ENCODE peak calls at places on chromosome 3, in seven cellular contexts. P is tibial artery, Y is mammary epithelial cell, L is uterus, Q is H1, R is GM23338, J is osteoblast. V is an unnamed sample. For H3K4me1, the result is how much of the 10 kb centered on the place peaks cover.

GRCh38 chr3:55868347-55868746 is 381.2 kb upstream of the WNT5A start:
- DNase-seq in P (no peak), Y (no peak), L (no peak), Q (no peak), R (peak), J (no peak), V (no peak)

GRCh38 chr3:27885641-27886040 is 163.5 kb upstream of the EOMES start:
- DNase-seq in P (no peak), Y (no peak), L (no peak), Q (no peak), R (peak), J (no peak), V (no peak)

GRCh38 chr3:154059798-154060197 is 61.4 kb upstream of the ARHGEF26 start:
- DNase-seq in P (no peak), Y (peak), L (no peak), Q (no peak), R (peak), J (no peak), V (no peak)

GRCh38 chr3:71723452-71724170 is 1.6 kb downstream of the EIF4E3 start:
- DNase-seq in P (no peak), Y (no peak), L (no peak), Q (no peak), R (no peak), J (no peak), V (no peak)

GRCh38 chr3:20322085-20322484 is 136.1 kb upstream of the SGO1 start:
- DNase-seq in P (no peak), Y (no peak), L (no peak), Q (no peak), R (no peak), J (no peak), V (no peak)

GRCh38 chr3:141386080-141386594 is 17.8 kb downstream of the ZBTB38 start:
- DNase-seq in P (no peak), Y (no peak), L (no peak), Q (no peak), R (no peak), J (no peak), V (no peak)

GRCh38 chr3:142850395-142851023 is 38.4 kb downstream of the PCOLCE2 start:
- DNase-seq in P (no peak), Y (peak), L (no peak), Q (no peak), R (no peak), J (peak), V (peak)

GRCh38 chr3:179108091-179108490 is 36.5 kb upstream of the ZMAT3 start:
- DNase-seq in P (no peak), Y (peak), L (no peak), Q (no peak), R (no peak), J (peak), V (no peak)

GRCh38 chr3:72065872-72066641 is 281.1 kb upstream of the PROK2 start:
- DNase-seq in P (no peak), Y (no peak), L (no peak), Q (no peak), R (no peak), J (no peak), V (no peak)

GRCh38 chr3:141860766-141861513 is 15.5 kb upstream of the ATP1B3 start:
- DNase-seq in P (no peak), Y (no peak), L (no peak), Q (no peak), R (no peak), J (peak), V (no peak)

GRCh38 chr3:144662729-144663128 is 691.1 kb downstream of the DIPK2A start:
- DNase-seq in P (no peak), Y (no peak), L (no peak), Q (no peak), R (no peak), J (no peak), V (no peak)

GRCh38 chr3:37986479-37987314 is 3.9 kb upstream of the VILL start:
- DNase-seq in P (no peak), Y (no peak), L (peak), Q (no peak), R (peak), J (peak), V (no peak)

GRCh38 chr3:112774293-112774926 is 72.3 kb downstream of the CD200R1L start:
- DNase-seq in P (no peak), Y (peak), L (no peak), Q (no peak), R (no peak), J (no peak), V (peak)

DNA sequence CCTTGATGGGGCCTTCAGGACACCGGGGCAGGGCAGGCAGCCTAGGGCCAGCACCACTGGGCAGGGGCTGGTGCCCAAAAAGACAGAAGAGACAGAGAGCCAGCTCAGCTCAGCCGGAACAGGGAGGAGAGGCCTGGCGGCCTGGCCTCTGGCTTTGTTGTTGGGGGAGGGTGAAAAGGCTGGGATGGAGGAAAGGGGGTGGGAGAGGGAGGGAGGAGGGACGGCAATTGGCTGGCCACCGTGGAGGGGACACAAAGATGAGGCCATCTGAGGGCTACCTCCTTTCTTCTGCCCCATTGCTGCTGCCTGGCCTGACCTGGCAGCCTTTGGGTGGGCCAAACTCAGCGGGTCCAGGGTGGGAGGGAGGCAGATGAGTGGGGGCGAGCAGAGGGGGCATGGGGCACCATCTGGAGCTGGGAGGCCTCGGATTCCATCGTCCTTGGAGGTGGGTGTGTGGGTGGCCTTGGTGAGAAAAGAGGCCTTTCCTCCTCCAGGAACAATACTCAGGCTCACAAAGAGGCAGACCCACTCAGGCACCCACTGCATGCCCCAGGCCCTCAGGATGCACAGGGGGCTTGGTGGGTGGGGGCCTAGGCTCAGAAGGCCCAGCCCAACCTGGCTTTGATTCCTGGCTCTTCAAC is 9.3 kb downstream of the EFCC1 start:
- DNase-seq in P (no peak), Y (no peak), L (no peak), Q (no peak), R (no peak), J (peak), V (no peak)
- H3K4me1 ChIP-seq in P (under half), Y (under half), L (under half), Q (under half), R (under half), J (under half), V (under half)

GRCh38 chr3:152258448-152259302 is 10.1 kb upstream of the MBNL1 start:
- DNase-seq in P (peak), Y (peak), L (peak), Q (no peak), R (no peak), J (peak), V (peak)

GRCh38 chr3:152255290-152255689 is 13.4 kb upstream of the MBNL1 start:
- DNase-seq in P (no peak), Y (no peak), L (no peak), Q (no peak), R (no peak), J (no peak), V (no peak)

GRCh38 chr3:152259480-152259879 is 9.2 kb upstream of the MBNL1 start:
- DNase-seq in P (no peak), Y (no peak), L (no peak), Q (no peak), R (no peak), J (no peak), V (no peak)

GRCh38 chr3:152257246-152258074 is 11.3 kb upstream of the MBNL1 start:
- DNase-seq in P (no peak), Y (peak), L (no peak), Q (no peak), R (no peak), J (no peak), V (no peak)

DNA sequence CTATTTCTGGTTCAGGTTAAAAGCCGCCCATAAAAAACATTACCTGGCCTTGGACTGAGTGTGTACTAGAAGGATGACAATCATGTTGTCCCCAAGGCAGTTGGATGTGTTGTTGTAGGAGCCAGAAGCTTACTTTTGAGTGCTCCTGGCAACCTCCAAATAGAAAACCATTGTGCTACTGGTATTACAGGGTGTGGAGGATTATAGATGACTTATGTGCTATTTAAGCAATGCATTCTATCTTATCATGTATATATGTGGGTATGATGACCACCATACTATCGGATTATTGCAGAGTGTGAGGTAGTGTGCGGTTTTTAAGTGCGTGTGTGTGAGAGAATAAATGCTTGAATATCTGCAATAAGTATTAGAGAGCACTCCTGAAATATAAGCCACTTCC is 11.9 kb upstream of the MBNL1 start:
- DNase-seq in P (no peak), Y (no peak), L (no peak), Q (no peak), R (no peak), J (no peak), V (no peak)
- H3K27ac ChIP-seq in P (peak), Y (no peak), L (peak), Q (no peak), R (no peak), J (peak), V (no peak)

DNA sequence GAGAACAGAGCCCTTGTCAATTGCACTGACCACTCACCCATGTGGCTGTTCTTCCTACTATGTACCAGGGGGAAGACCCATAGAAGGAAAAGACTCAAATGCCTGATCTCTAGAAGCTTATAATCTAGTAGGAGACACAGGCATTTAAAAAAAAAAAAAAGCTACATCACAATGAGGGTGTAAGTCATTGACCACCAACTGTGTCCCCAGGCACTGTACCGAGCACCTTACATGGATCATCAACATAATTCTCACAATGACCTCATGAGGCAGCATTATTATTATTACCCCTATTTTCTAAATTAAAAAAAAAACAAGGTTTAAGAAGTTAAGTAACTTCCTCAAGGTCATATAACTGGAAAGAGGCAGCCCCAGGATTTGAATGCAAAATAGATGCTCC is 247.4 kb downstream of the SHOX2 start:
- DNase-seq in P (no peak), Y (peak), L (no peak), Q (no peak), R (no peak), J (no peak), V (no peak)
- H3K4me1 ChIP-seq in P (under half), Y (under half), L (under half), Q (under half), R (under half), J (under half), V (under half)

GRCh38 chr3:64365877-64366276 is 140.6 kb upstream of the PRICKLE2 start:
- DNase-seq in P (no peak), Y (no peak), L (no peak), Q (no peak), R (no peak), J (no peak), V (no peak)

GRCh38 chr3:64363842-64364241 is 138.6 kb upstream of the PRICKLE2 start:
- DNase-seq in P (no peak), Y (no peak), L (no peak), Q (no peak), R (no peak), J (no peak), V (no peak)

DNA sequence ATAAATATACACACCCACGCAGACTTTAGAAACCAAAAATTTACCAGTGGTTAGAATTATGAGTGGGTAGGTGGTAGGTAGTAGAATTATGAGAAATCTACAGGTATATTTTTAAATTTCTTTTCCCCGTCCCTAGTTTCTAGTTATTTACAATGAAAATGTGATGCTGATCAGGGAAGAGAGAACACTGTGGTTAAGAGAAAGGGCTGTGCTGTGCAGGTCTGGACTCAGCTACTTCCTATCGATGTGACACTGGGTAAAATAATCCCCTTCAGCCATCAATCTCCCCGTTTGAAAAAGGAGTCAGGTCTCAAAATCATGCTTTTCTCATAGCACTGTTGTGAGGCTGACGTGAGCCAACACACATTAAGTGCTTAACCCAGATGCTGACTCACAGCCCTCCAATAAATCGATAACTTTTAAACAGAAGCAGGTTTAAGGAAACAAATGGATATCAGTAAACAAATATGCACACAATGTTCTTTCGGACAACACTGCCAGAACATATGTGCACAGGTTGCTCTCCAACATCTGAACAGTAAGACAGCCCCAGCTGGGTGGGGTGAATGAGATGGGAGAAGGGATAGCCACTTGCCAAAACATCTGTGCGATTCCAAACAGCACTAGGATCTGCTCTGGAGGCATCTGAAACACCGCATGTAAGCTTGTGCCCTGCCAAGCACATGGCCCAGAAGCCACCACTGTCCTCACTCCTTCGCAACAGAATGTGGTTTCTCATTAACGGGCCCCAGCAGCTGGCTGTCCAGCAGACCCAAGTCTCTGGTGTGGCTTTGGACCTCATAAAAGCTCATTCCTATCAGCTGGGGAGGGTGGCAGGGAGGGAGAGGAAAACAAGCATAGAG is 143.1 kb upstream of the PRICKLE2 start:
- DNase-seq in P (no peak), Y (no peak), L (no peak), Q (no peak), R (no peak), J (no peak), V (no peak)
- H3K27ac ChIP-seq in P (no peak), Y (no peak), L (no peak), Q (no peak), R (no peak), J (no peak), V (no peak)

GRCh38 chr3:45509038-45509767 is 85.3 kb upstream of the LIMD1 start:
- DNase-seq in P (no peak), Y (peak), L (no peak), Q (no peak), R (peak), J (peak), V (no peak)

GRCh38 chr3:45508659-45509037 is 85.9 kb upstream of the LIMD1 start:
- DNase-seq in P (no peak), Y (no peak), L (no peak), Q (no peak), R (no peak), J (no peak), V (no peak)

GRCh38 chr3:45506084-45506483 is 88.5 kb upstream of the LIMD1 start:
- DNase-seq in P (no peak), Y (no peak), L (no peak), Q (no peak), R (no peak), J (no peak), V (no peak)

GRCh38 chr3:45506751-45507391 is 87.7 kb upstream of the LIMD1 start:
- DNase-seq in P (no peak), Y (no peak), L (no peak), Q (no peak), R (no peak), J (no peak), V (no peak)

DNA sequence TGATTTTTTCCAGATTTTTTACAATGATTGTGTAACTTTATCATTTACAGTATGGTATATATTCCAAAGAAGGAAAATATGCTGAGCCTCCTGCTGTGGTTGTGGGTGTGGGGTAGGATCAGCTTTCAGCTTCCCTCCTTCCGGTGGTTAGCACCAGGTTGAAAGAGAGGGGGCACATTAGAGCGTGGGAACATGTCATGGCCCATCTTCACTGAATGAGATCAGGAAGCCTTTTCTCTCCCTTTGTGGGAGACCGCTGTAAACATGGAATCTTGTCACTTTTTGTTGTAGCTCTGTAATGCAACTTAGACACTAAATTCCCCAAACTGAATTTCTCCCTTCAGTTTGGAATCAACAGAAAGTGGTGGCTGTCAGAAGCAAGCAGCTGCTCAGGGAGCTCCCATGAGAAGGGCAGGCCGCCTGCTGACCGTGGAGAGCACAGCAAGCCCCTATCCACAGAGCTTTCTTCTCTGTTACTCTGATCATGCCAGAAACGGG is 86.7 kb upstream of the LIMD1 start:
- DNase-seq in P (no peak), Y (no peak), L (no peak), Q (peak), R (peak), J (peak), V (no peak)
- H3K4me1 ChIP-seq in P (under half), Y (under half), L (under half), Q (under half), R (under half), J (under half), V (under half)